ENCODE peak calls at places on chromosomes 3 and 15, in four cellular contexts. N is WTC11, T is HepG2, K is GM12878. O is an unnamed sample.

GRCh38 chr15:100726070-100726420 is 123.7 kb downstream of the ASB7 start:
- DNase-seq in N (no peak), T (no peak), K (no peak), O (peak)

GRCh38 chr3:72413228-72413627 is 435.0 kb downstream of the SHQ1 start:
- DNase-seq in K (no peak), T (peak), N (no peak), O (no peak)

GRCh38 chr15:36400936-36401585 is 178.4 kb upstream of the CDIN1 start:
- DNase-seq in T (no peak), N (no peak), K (no peak), O (no peak)

GRCh38 chr3:89859738-89860137 is 752.3 kb downstream of the EPHA3 start:
- DNase-seq in N (no peak), K (no peak), T (no peak), O (no peak)

GRCh38 chr3:179772297-179772696 is 119.5 kb downstream of the USP13 start:
- DNase-seq in N (no peak), T (no peak), K (no peak), O (no peak)

GRCh38 chr15:31455499-31455898 is 128.9 kb downstream of the KLF13 start:
- DNase-seq in N (no peak), K (no peak), T (no peak), O (no peak)

GRCh38 chr3:140505256-140505655 is 172.6 kb upstream of the TRIM42 start:
- DNase-seq in K (peak), N (no peak), T (no peak), O (no peak)

GRCh38 chr15:85168642-85169173 is 187.1 kb downstream of the PDE8A start:
- DNase-seq in N (peak), K (no peak), T (peak), O (peak)

GRCh38 chr3:38496131-38496910 is at the start of gene EXOG:
- DNase-seq in T (peak), K (peak), N (peak), O (peak)

GRCh38 chr3:84717894-84718293 is 240.9 kb upstream of the CADM2 start:
- DNase-seq in K (no peak), T (no peak), N (no peak), O (no peak)

GRCh38 chr3:194141415-194142155 is 5.6 kb downstream of the HES1 start:
- DNase-seq in T (peak), N (peak), K (no peak), O (peak)

GRCh38 chr15:37053070-37053653 is 47.2 kb downstream of the MEIS2 start:
- DNase-seq in N (no peak), K (no peak), T (no peak), O (no peak)

GRCh38 chr3:20108869-20109268 is 68.6 kb downstream of the KAT2B start:
- DNase-seq in K (no peak), T (no peak), N (no peak), O (no peak)

GRCh38 chr3:180615954-180616353 is 14.0 kb downstream of the TTC14 start:
- DNase-seq in T (no peak), N (no peak), K (no peak), O (no peak)

GRCh38 chr3:157305392-157305791 is 131.3 kb upstream of the PTX3 start:
- DNase-seq in N (no peak), K (no peak), T (no peak), O (no peak)

GRCh38 chr3:14479591-14479990 is 60.6 kb downstream of the GRIP2 start:
- DNase-seq in K (no peak), N (no peak), T (no peak), O (no peak)

GRCh38 chr15:95875141-95875643 is 455.3 kb upstream of the NR2F2 start:
- DNase-seq in K (no peak), T (peak), N (no peak), O (no peak)

GRCh38 chr3:23489338-23490158 is 286.4 kb downstream of the UBE2E2 start:
- DNase-seq in K (no peak), N (no peak), T (no peak), O (no peak)

DNA sequence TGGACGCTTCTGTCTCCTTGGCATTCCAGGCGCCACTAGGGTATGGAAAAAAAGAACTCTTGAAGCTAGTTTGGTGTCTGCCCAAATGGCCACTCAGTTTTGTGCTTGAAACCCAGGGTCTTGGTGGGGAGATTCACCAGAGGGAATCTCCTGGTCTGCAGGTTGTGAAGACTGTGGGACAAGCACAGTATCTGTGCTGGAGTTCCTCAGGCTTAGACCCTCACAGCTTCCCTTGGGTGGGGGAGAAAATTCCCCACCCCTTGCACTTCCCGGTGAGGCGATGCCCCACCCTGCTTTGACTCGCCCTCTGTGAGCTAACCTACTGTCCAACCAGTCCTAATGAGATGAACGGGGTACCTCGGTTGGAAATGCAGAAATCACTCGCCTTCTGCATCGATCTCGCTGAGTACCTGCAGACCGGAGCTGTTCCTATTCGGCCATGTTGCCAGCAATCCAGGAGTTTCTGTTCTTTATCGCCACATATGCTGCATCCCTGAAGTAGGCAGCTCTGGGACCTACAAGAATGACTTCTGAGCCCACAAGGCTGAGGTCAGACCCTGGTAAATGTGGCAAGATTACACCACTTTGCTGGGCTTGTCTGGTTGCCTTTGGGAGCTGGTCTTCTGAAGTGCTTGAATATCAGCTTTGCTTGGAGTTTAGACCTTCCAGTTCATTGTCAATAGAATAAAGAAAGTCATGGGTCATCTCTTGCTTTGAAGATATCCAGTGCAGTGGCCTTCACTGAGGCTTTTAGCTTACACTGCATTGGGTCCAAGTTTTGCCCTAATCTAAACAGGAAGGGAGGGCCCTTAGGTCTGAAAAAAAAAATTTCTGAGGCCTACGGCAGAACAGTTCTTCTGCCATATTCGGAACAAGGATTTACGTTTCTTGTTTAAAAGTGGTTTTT is 51.0 kb downstream of the SLC2A2 start:
- DNase-seq in T (peak), N (no peak), K (no peak), O (no peak)
- TF ChIP-seq ATF3 in T (no peak), N (no peak), K (no peak), O (no peak)

DNA sequence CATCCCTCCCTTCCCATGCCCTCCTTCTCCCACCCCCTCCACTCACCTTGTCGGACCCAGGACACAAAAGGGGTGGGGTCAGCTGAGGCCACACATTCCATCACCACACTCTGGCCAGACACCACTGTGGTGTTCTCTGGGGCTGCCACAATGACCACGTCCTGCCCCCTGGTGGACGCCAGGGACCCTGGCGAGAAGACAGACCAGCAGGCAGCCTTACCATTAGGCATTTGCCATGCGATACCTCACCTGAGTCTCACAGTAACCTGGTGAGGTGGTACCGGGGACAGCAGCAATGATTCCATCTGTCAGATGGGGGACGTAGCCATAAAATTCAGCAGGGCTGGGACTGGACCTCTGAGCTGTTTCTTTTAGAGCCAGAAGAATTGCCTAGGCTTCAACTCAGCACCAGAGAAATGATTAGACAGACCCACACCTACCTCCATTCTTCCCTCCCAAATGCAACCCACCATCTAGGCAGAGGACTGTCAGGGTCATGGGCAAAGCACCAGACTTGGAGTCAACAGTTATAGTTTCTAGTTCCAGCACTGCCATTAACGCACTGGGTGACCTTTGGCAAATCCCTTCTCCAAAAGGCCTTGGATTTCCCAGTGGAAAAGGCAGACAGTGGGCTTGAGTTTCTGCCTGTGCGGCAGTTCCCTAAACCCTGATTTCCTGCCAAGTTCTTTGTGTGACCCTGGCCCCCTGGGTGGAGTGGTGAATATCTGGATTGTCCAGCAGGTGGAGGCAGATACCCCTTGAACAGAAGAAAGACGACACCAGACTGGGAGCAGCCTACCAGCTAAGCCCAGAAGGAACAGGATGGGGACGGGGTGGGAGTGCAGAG is 21.8 kb downstream of the IGDCC4 start:
- DNase-seq in N (peak), K (no peak), T (peak), O (peak)
- TF ChIP-seq ATF2 in N (no peak), K (no peak), T (no peak), O (no peak)

GRCh38 chr3:58051196-58051595 is 43.0 kb downstream of the FLNB start:
- DNase-seq in T (no peak), N (no peak), K (no peak), O (no peak)
- TF ChIP-seq ATF3 in T (no peak), N (no peak), K (no peak), O (no peak)

GRCh38 chr3:98136631-98137030 is 6.1 kb downstream of the OR5H1 start:
- DNase-seq in T (no peak), N (no peak), K (no peak), O (no peak)
- TF ChIP-seq ATF2 in T (no peak), N (no peak), K (no peak), O (no peak)

DNA sequence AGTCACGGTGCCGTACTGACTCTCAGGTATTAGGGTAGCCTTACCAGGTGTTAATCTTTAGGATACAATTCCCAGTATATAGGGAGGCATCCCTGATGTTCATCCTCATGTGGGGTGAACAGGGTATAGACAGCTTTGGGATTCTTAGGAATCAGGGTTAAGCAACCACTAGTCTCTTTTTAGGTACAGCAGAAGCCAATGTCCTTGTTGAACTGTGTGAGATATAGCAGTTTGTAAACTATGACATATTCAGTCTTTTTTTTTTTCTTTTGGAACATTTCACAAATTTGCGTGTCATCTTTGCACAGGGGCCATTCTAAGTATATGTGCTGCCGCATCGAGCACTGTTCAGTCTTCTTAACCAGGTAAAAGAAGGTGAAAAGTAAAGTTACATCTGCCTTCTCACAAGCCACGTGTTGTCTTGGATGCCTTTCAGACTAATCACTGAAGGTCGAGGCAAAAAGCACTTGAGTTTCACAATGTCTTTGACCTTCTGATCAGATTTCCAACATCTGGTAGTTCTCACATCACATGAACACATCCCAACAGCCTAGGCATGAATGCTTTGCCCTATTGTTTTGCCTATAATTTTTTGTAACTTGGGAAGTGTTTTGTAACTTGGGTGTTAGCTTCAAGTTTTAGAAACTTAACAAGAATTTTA is 17.2 kb downstream of the TSEN2 start:
- DNase-seq in T (no peak), N (no peak), K (no peak), O (no peak)
- TF ChIP-seq ATF3 in T (no peak), N (no peak), K (no peak), O (no peak)

GRCh38 chr3:149512073-149512782 is 37.7 kb downstream of the TM4SF4 start:
- DNase-seq in T (peak), N (peak), K (no peak), O (peak)
- TF ChIP-seq ATF2 in T (no peak), N (no peak), K (no peak), O (no peak)

GRCh38 chr3:62559831-62560445 is 186.6 kb upstream of the FEZF2 start:
- DNase-seq in N (no peak), K (no peak), T (no peak), O (no peak)

GRCh38 chr3:62557450-62557849 is 184.1 kb upstream of the FEZF2 start:
- DNase-seq in T (no peak), N (no peak), K (no peak), O (no peak)

GRCh38 chr3:62556121-62556520 is 182.8 kb upstream of the FEZF2 start:
- DNase-seq in K (no peak), N (peak), T (no peak), O (peak)

GRCh38 chr3:62557983-62558382 is 184.6 kb upstream of the FEZF2 start:
- DNase-seq in T (no peak), N (no peak), K (no peak), O (no peak)

GRCh38 chr3:62558549-62559112 is 185.3 kb upstream of the FEZF2 start:
- DNase-seq in N (peak), K (no peak), T (peak), O (peak)
- TF ChIP-seq ATF3 in N (no peak), K (no peak), T (no peak), O (no peak)

GRCh38 chr15:83873966-83874365 is 220.0 kb downstream of the ADAMTSL3 start:
- DNase-seq in N (no peak), T (no peak), K (no peak), O (no peak)

GRCh38 chr15:83869329-83869728 is 215.4 kb downstream of the ADAMTSL3 start:
- DNase-seq in N (no peak), K (no peak), T (no peak), O (no peak)

DNA sequence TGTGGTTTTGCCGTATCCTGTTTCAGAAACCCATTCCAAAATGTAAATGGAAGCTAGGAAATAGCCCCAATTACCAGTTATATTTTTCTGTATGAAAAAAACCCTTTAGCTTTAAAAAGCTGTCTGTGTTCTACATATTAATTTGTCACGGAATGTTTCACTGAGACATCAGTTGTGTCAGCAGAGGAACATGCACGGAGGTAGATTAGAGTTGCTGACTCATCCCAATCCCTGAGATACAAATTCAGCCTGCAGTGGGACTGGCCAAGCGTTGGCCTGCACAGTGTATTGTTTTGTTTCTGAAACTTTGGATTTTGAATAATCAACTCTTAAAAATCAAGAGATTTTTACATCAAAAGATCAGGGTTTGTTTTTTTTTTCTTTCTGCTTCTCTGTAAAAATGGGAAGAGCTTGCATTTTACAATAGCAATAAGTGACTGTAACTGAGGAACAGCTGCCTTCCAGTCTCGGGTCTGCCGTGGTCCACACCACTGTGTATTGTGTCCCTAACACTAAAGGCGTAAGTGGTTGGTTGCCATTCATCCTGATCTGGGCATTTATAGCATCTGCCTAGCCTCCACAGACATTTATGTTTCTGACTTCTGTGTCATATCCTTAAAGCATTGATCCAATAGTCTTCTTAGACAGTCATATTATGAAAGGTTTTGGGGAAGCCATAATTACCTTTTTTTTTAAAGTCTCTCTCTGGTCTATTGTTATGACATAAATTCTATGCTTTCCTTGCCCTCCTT is 218.1 kb downstream of the ADAMTSL3 start:
- DNase-seq in T (no peak), N (no peak), K (peak), O (no peak)
- TF ChIP-seq ATF2 in T (no peak), N (no peak), K (no peak), O (no peak)

DNA sequence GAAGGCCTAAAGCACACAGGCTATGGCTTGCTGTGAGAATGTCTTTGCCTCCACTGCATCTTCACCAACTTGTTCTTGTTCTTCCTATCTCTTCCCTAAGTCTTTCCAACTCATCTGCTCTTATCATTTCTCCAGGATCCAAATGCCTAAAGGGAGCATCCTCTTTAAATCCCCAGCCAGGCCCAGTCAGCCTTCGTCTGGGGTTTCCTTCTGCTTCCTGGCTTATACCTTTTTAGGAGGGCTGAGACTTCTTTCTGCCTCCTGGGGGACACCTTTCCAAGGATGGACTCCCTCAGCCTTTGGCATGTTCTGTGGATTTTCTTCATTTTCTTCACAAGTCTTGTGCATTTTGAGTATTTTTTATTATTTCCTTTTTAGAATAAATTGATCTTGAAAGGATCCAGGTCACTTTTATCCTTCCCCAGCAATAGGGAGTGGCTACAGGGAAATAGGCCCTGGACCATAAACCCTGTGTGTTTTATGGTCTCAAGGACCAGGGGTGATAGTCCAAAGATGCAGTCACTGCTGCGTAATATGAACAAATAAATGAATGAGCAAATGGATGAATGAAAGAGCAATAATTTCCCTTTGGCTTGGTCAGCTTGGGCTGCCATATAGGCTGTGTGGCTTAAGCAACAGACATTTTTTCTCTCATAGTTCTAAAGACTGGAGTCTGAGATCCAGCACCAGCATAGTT is 122.1 kb upstream of the LRIG1 start:
- DNase-seq in N (no peak), K (no peak), T (no peak), O (no peak)
- TF ChIP-seq ATF3 in N (no peak), K (no peak), T (no peak), O (no peak)

DNA sequence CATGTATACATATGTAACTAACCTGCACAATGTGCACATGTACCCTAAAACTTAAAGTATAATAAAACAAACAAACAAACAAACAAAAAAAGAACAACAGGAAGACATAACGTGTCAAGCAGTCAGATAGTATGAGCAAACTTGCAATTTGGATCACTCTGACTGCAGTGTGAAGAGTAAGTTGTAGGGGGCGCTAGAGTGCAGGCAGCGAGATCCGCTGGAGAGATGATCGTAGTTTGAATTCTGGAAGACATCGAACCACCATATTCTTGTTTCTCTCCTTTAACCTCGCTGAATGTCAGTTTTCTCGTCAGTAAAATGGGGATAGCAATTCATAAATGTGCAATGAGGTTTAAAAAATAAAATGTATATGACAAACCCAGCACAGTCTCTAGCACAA is 165.2 kb upstream of the LMCD1 start:
- DNase-seq in K (no peak), N (peak), T (peak), O (no peak)
- TF ChIP-seq ATF2 in K (no peak), N (no peak), T (no peak), O (no peak)